ENCODE peak calls at places on chromosomes 2 and 18, in eight cellular contexts. Y is psoas muscle; Z is ELF-1; V is SW480; W is left ventricle myocardium inferior; L is stimulated activated CD8-positive, alpha-beta memory T cell treated with anti-CD3 and anti-CD28 coated beads, Interleukin-12 subunit alpha, Interleukin-12 subunit beta, amount 100 ng/mL, for 4 hours; F is astrocyte; Q is HTR-8/SVneo. M is an unnamed sample.
A peak's percentile ranks its signal among the peaks of the same experiment; 100 is the strongest.

GRCh38 chr2:215435261-215435808 is 533 bp downstream of the FN1 start:
- DNase-seq in Y (peak; percentile 54), W (peak; percentile 33), F (no peak), Q (no peak), V (peak; percentile 33), Z (peak; percentile 75), L (no peak), M (peak; percentile 81)

GRCh38 chr2:174705321-174705720 is 59.0 kb downstream of the CHRNA1 start:
- DNase-seq in Y (no peak), V (no peak), F (no peak), Z (no peak), Q (no peak), L (no peak), W (no peak), M (no peak)

GRCh38 chr2:107545066-107545465 is 281.6 kb upstream of the RGPD4 start:
- DNase-seq in Z (no peak), Y (no peak), W (no peak), V (no peak), L (no peak), Q (no peak), F (no peak), M (no peak)

GRCh38 chr18:55421612-55422381 is 166.2 kb downstream of the TCF4 start:
- DNase-seq in W (no peak), Y (peak; percentile 59), L (no peak), F (peak; percentile 53), Q (no peak), V (no peak), Z (no peak), M (no peak)

GRCh38 chr18:13359195-13359594 is 140.6 kb downstream of the LDLRAD4 start:
- DNase-seq in Z (no peak), L (no peak), W (no peak), F (no peak), V (no peak), Q (no peak), Y (no peak), M (no peak)

GRCh38 chr2:207777124-207777523 is 7.4 kb upstream of the FZD5 start:
- DNase-seq in V (no peak), Y (no peak), Q (no peak), W (no peak), F (no peak), L (no peak), Z (no peak), M (no peak)

GRCh38 chr18:74353169-74353775 is 37.6 kb downstream of the C18orf63 start:
- DNase-seq in W (peak; percentile 38), V (peak; percentile 41), L (peak; percentile 4), Q (peak; percentile 10), Y (no peak), F (peak; percentile 41), Z (peak; percentile 64), M (no peak)

GRCh38 chr2:190216829-190217228 is 102.8 kb downstream of the HIBCH start:
- DNase-seq in Q (no peak), V (peak; percentile 40), F (no peak), Y (peak; percentile 56), L (no peak), W (peak; percentile 41), Z (peak; percentile 86), M (no peak)

GRCh38 chr2:233912799-233913423 is 4.3 kb upstream of the TRPM8 start:
- DNase-seq in L (no peak), W (no peak), F (peak; percentile 33), Y (no peak), Z (peak; percentile 70), Q (peak; percentile 44), V (peak; percentile 11), M (no peak)

GRCh38 chr2:64562148-64562784 is 38.1 kb downstream of the AFTPH start:
- DNase-seq in V (peak; percentile 29), F (no peak), L (no peak), Y (no peak), Z (no peak), W (no peak), Q (peak; percentile 7), M (no peak)

GRCh38 chr2:112077814-112078213 is 22.7 kb downstream of the TMEM87B start:
- DNase-seq in Y (no peak), V (no peak), W (no peak), Q (no peak), L (no peak), Z (peak; percentile 20), F (no peak), M (no peak)

GRCh38 chr2:21306235-21306634 is 182.5 kb downstream of the TDRD15 start:
- DNase-seq in Z (no peak), V (no peak), W (no peak), Y (no peak), L (no peak), F (no peak), Q (no peak), M (no peak)

GRCh38 chr2:143803936-143804335 is 674.7 kb downstream of the ARHGAP15 start:
- DNase-seq in F (peak; percentile 6), Z (no peak), L (no peak), V (no peak), Q (no peak), W (no peak), Y (no peak), M (no peak)

GRCh38 chr2:210477496-210477895 is 937 bp upstream of the LANCL1 start:
- DNase-seq in F (peak; percentile 8), Y (no peak), Q (peak; percentile 57), L (no peak), Z (peak; percentile 23), W (no peak), V (no peak), M (peak; percentile 66)

GRCh38 chr2:44912660-44913059 is 28.8 kb upstream of the SIX3 start:
- DNase-seq in W (no peak), Y (peak; percentile 67), L (no peak), F (peak; percentile 39), V (no peak), Q (no peak), Z (no peak), M (no peak)

GRCh38 chr2:54666741-54667639 is 56.5 kb upstream of the EML6 start:
- DNase-seq in V (no peak), Y (no peak), Z (no peak), F (peak; percentile 24), L (no peak), W (peak; percentile 56), Q (no peak), M (no peak)

GRCh38 chr18:24089059-24089458 is 49.8 kb upstream of the CABYR start:
- DNase-seq in V (no peak), F (no peak), Y (no peak), W (no peak), Q (no peak), Z (no peak), L (no peak), M (no peak)

GRCh38 chr2:17879137-17879912 is 858 bp downstream of the KCNS3 start:
- DNase-seq in V (peak; percentile 83), Z (peak; percentile 95), Q (peak; percentile 37), Y (peak; percentile 89), W (peak; percentile 73), F (peak; percentile 27), L (no peak), M (peak; percentile 72)

M was measured in suprapubic skin.